ENCODE peak calls at places on chromosomes 3 and 15, in eight cellular contexts. One of them, this sample, is unnamed.

GRCh38 chr15:43209059-43209824 is 11.6 kb downstream of the EPB42 start:
- DNase-seq in cerebellar cortex: no peak
- DNase-seq in mammary epithelial cell: no peak
- DNase-seq in NCI-H1436: no peak
- DNase-seq in putamen: no peak
- DNase-seq in A549: peak; percentile 42
- DNase-seq in neural crest cell: no peak
- DNase-seq in NCI-H524: no peak
- DNase-seq in this sample: no peak

GRCh38 chr3:143974877-143975238 is 3.2 kb downstream of the DIPK2A start:
- DNase-seq in A549: no peak
- DNase-seq in NCI-H1436: no peak
- DNase-seq in cerebellar cortex: no peak
- DNase-seq in NCI-H524: no peak
- DNase-seq in putamen: no peak
- DNase-seq in mammary epithelial cell: peak; percentile 19
- DNase-seq in neural crest cell: no peak
- DNase-seq in this sample: no peak

GRCh38 chr3:16369885-16370284 is 104.9 kb downstream of the OXNAD1 start:
- DNase-seq in NCI-H524: no peak
- DNase-seq in mammary epithelial cell: no peak
- DNase-seq in neural crest cell: no peak
- DNase-seq in cerebellar cortex: no peak
- DNase-seq in putamen: no peak
- DNase-seq in NCI-H1436: no peak
- DNase-seq in A549: no peak
- DNase-seq in this sample: no peak

GRCh38 chr3:46410669-46411068 is 3.6 kb downstream of the CCRL2 start:
- DNase-seq in A549: no peak
- DNase-seq in NCI-H1436: no peak
- DNase-seq in cerebellar cortex: no peak
- DNase-seq in neural crest cell: no peak
- DNase-seq in mammary epithelial cell: no peak
- DNase-seq in putamen: no peak
- DNase-seq in NCI-H524: no peak
- DNase-seq in this sample: no peak

GRCh38 chr3:73727854-73728253 is 103.1 kb upstream of the PDZRN3 start:
- DNase-seq in putamen: no peak
- DNase-seq in neural crest cell: no peak
- DNase-seq in NCI-H524: no peak
- DNase-seq in A549: no peak
- DNase-seq in NCI-H1436: no peak
- DNase-seq in cerebellar cortex: no peak
- DNase-seq in mammary epithelial cell: no peak
- DNase-seq in this sample: no peak

GRCh38 chr15:31483053-31483923 is 156.7 kb downstream of the KLF13 start:
- DNase-seq in NCI-H1436: no peak
- DNase-seq in putamen: no peak
- DNase-seq in cerebellar cortex: no peak
- DNase-seq in neural crest cell: no peak
- DNase-seq in mammary epithelial cell: no peak
- DNase-seq in NCI-H524: no peak
- DNase-seq in A549: no peak
- DNase-seq in this sample: no peak

GRCh38 chr3:128372281-128372680 is 94.4 kb downstream of the DNAJB8 start:
- DNase-seq in A549: no peak
- DNase-seq in NCI-H1436: no peak
- DNase-seq in neural crest cell: no peak
- DNase-seq in mammary epithelial cell: no peak
- DNase-seq in cerebellar cortex: no peak
- DNase-seq in NCI-H524: no peak
- DNase-seq in putamen: no peak
- DNase-seq in this sample: no peak

GRCh38 chr15:100114100-100114499 is 227.7 kb downstream of the ADAMTS17 start:
- DNase-seq in A549: no peak
- DNase-seq in NCI-H524: no peak
- DNase-seq in neural crest cell: peak; percentile 27
- DNase-seq in NCI-H1436: no peak
- DNase-seq in cerebellar cortex: peak; percentile 1
- DNase-seq in mammary epithelial cell: peak; percentile 44
- DNase-seq in putamen: peak; percentile 72
- DNase-seq in this sample: no peak

GRCh38 chr3:119352863-119353527 is 58.8 kb downstream of the ARHGAP31 start:
- DNase-seq in A549: peak; percentile 50
- DNase-seq in mammary epithelial cell: peak; percentile 11
- DNase-seq in cerebellar cortex: no peak
- DNase-seq in neural crest cell: no peak
- DNase-seq in putamen: no peak
- DNase-seq in NCI-H524: no peak
- DNase-seq in NCI-H1436: no peak
- DNase-seq in this sample: no peak

GRCh38 chr3:154151969-154152368 is 30.8 kb downstream of the ARHGEF26 start:
- DNase-seq in neural crest cell: no peak
- DNase-seq in NCI-H1436: no peak
- DNase-seq in NCI-H524: no peak
- DNase-seq in mammary epithelial cell: peak; percentile 51
- DNase-seq in A549: no peak
- DNase-seq in putamen: no peak
- DNase-seq in cerebellar cortex: no peak
- DNase-seq in this sample: no peak

GRCh38 chr3:188349276-188349962 is 195.5 kb downstream of the LPP start:
- DNase-seq in NCI-H1436: no peak
- DNase-seq in putamen: no peak
- DNase-seq in mammary epithelial cell: peak; percentile 25
- DNase-seq in cerebellar cortex: peak; percentile 35
- DNase-seq in A549: no peak
- DNase-seq in NCI-H524: no peak
- DNase-seq in neural crest cell: no peak
- DNase-seq in this sample: no peak

GRCh38 chr3:124833710-124834332 is 53.3 kb downstream of the ITGB5 start:
- DNase-seq in putamen: no peak
- DNase-seq in A549: peak; percentile 81
- DNase-seq in NCI-H1436: no peak
- DNase-seq in NCI-H524: no peak
- DNase-seq in cerebellar cortex: no peak
- DNase-seq in neural crest cell: no peak
- DNase-seq in mammary epithelial cell: no peak
- DNase-seq in this sample: no peak

GRCh38 chr3:195467641-195468390 is 25.0 kb upstream of the ACAP2 start:
- DNase-seq in putamen: no peak
- DNase-seq in mammary epithelial cell: peak; percentile 65
- DNase-seq in cerebellar cortex: no peak
- DNase-seq in NCI-H1436: no peak
- DNase-seq in neural crest cell: no peak
- DNase-seq in A549: no peak
- DNase-seq in NCI-H524: no peak
- DNase-seq in this sample: no peak

GRCh38 chr15:100602822-100603393 is 519 bp downstream of the ASB7 start:
- DNase-seq in putamen: no peak
- DNase-seq in cerebellar cortex: peak; percentile 5
- DNase-seq in A549: peak; percentile 21
- DNase-seq in mammary epithelial cell: peak; percentile 66
- DNase-seq in neural crest cell: no peak
- DNase-seq in NCI-H524: no peak
- DNase-seq in NCI-H1436: no peak
- DNase-seq in this sample: no peak

GRCh38 chr3:192433704-192434103 is 293.6 kb downstream of the FGF12 start:
- DNase-seq in mammary epithelial cell: no peak
- DNase-seq in neural crest cell: no peak
- DNase-seq in putamen: no peak
- DNase-seq in NCI-H1436: no peak
- DNase-seq in cerebellar cortex: no peak
- DNase-seq in A549: peak; percentile 48
- DNase-seq in NCI-H524: no peak
- DNase-seq in this sample: no peak